ENCODE peak calls at places on chromosomes 4 and X, in eight cellular contexts. X, D, Q, E, V, L, I and P are unnamed samples.

GRCh38 chr4:95219109-95219508 is 329.7 kb downstream of the UNC5C start:
- DNase-seq in X (no peak), D (no peak), Q (no peak), E (no peak), V (no peak), L (no peak), I (no peak), P (no peak)

GRCh38 chrX:110142096-110142495 is 139.2 kb downstream of the TMEM164 start:
- DNase-seq in X (no peak), D (no peak), Q (no peak), E (no peak), V (no peak), L (no peak), I (no peak), P (no peak)

GRCh38 chr4:87838207-87838606 is 5.4 kb downstream of the MEPE start:
- DNase-seq in X (no peak), D (no peak), Q (no peak), E (no peak), V (peak), L (peak), I (no peak), P (peak)

GRCh38 chr4:52750819-52751348 is 341 bp downstream of the ERVMER34-1 start:
- DNase-seq in X (no peak), D (no peak), Q (no peak), E (no peak), V (peak), L (peak), I (no peak), P (no peak)

GRCh38 chr4:136831553-136831952 is 700.7 kb downstream of the PCDH18 start:
- DNase-seq in X (no peak), D (no peak), Q (no peak), E (no peak), V (no peak), L (peak), I (no peak), P (no peak)

GRCh38 chrX:118499295-118499694 is 3.7 kb downstream of the DOCK11 start:
- DNase-seq in X (no peak), D (no peak), Q (no peak), E (no peak), V (no peak), L (no peak), I (no peak), P (no peak)

GRCh38 chr4:124144302-124144701 is 568.2 kb downstream of the ANKRD50 start:
- DNase-seq in X (no peak), D (no peak), Q (no peak), E (no peak), V (peak), L (no peak), I (no peak), P (no peak)

GRCh38 chr4:159823743-159824142 is 720.9 kb downstream of the RAPGEF2 start:
- DNase-seq in X (no peak), D (no peak), Q (no peak), E (no peak), V (no peak), L (no peak), I (no peak), P (no peak)

GRCh38 chrX:46258356-46258755 is 286.9 kb downstream of the ZNF674 start:
- DNase-seq in X (no peak), D (no peak), Q (no peak), E (no peak), V (no peak), L (no peak), I (no peak), P (no peak)